ENCODE peak calls at places on chromosomes 4 and X, in six cellular contexts. T is mesothelial cell of epicardium, I is hepatocyte, A is AG10803, R is prostate gland, S is PC-3. W is an unnamed sample.

GRCh38 chr4:40337081-40337480 is 1.9 kb downstream of the CHRNA9 start:
- DNase-seq in T (no peak), I (no peak), A (no peak), R (no peak), S (no peak), W (no peak)

GRCh38 chr4:78337621-78338020 is 213.9 kb upstream of the ANXA3 start:
- DNase-seq in T (no peak), I (no peak), A (no peak), R (no peak), S (no peak), W (no peak)

GRCh38 chr4:105594094-105595010 is 41.9 kb downstream of the ARHGEF38 start:
- DNase-seq in T (no peak), I (peak), A (no peak), R (no peak), S (peak), W (no peak)

GRCh38 chr4:47717173-47717572 is 120.7 kb downstream of the CORIN start:
- DNase-seq in T (no peak), I (no peak), A (no peak), R (no peak), S (no peak), W (no peak)

GRCh38 chrX:151871244-151871643 is 41.4 kb upstream of the MAGEA4 start:
- DNase-seq in T (no peak), I (no peak), A (peak), R (no peak), S (peak), W (no peak)

GRCh38 chr4:137307806-137308205 is 224.5 kb downstream of the PCDH18 start:
- DNase-seq in T (no peak), I (no peak), A (peak), R (no peak), S (peak), W (peak)

GRCh38 chrX:5979338-5979737 is 249.3 kb downstream of the NLGN4X start:
- DNase-seq in T (no peak), I (no peak), A (no peak), R (no peak), S (no peak), W (no peak)

GRCh38 chr4:89823416-89823815 is 13.5 kb downstream of the SNCA start:
- DNase-seq in T (no peak), I (no peak), A (no peak), R (no peak), S (no peak), W (no peak)

GRCh38 chr4:176191974-176192373 is 3.4 kb downstream of the SPATA4 start:
- DNase-seq in T (no peak), I (no peak), A (peak), R (no peak), S (peak), W (no peak)

GRCh38 chrX:1389993-1390285 is 2.0 kb downstream of the SLC25A6 start:
- DNase-seq in T (no peak), I (no peak), A (no peak), R (no peak), S (no peak), W (no peak)

GRCh38 chr4:72312032-72312650 is 256.9 kb downstream of the ADAMTS3 start:
- DNase-seq in T (no peak), I (peak), A (peak), R (peak), S (peak), W (peak)

GRCh38 chr4:14387647-14388046 is 614.6 kb upstream of the CPEB2 start:
- DNase-seq in T (no peak), I (no peak), A (no peak), R (no peak), S (no peak), W (peak)

GRCh38 chr4:14383652-14384051 is 618.6 kb upstream of the CPEB2 start:
- DNase-seq in T (no peak), I (no peak), A (no peak), R (no peak), S (no peak), W (no peak)

GRCh38 chr4:14384824-14385223 is 617.5 kb upstream of the CPEB2 start:
- DNase-seq in T (no peak), I (no peak), A (no peak), R (no peak), S (no peak), W (no peak)

DNA sequence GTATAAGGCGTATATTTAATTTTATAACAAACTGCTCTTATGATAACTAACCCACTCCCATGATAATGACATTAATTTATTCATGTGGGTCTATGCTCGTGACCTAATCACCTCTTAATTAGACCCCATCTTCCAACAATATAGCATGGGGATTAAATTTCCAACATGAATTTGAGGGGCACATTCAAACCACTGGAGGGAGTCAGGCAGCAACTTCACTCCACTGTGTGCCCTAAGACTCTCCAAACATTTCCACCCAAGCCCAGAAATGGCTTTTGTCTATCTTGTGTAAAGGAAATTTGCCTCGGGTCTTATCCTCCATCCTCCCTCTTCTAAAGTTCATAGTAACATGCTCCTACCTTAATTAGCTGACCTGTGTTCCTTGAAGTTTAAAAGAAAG is 616.1 kb upstream of the CPEB2 start:
- DNase-seq in T (no peak), I (no peak), A (no peak), R (no peak), S (no peak), W (no peak)
- TF ChIP-seq CTCF in T (no peak), I (no peak), A (no peak), R (no peak), S (no peak), W (no peak)

GRCh38 chrX:131741103-131741581 is 197.3 kb downstream of the OR13H1 start:
- DNase-seq in T (no peak), I (no peak), A (no peak), R (no peak), S (no peak), W (peak)
- TF ChIP-seq CTCF in T (no peak), I (no peak), A (no peak), R (no peak), S (no peak), W (peak)

GRCh38 chr4:154018659-154019058 is 229.8 kb upstream of the SFRP2 start:
- DNase-seq in T (no peak), I (no peak), A (no peak), R (no peak), S (no peak), W (no peak)
- TF ChIP-seq CTCF in T (no peak), I (peak), A (no peak), R (no peak), S (no peak), W (no peak)

DNA sequence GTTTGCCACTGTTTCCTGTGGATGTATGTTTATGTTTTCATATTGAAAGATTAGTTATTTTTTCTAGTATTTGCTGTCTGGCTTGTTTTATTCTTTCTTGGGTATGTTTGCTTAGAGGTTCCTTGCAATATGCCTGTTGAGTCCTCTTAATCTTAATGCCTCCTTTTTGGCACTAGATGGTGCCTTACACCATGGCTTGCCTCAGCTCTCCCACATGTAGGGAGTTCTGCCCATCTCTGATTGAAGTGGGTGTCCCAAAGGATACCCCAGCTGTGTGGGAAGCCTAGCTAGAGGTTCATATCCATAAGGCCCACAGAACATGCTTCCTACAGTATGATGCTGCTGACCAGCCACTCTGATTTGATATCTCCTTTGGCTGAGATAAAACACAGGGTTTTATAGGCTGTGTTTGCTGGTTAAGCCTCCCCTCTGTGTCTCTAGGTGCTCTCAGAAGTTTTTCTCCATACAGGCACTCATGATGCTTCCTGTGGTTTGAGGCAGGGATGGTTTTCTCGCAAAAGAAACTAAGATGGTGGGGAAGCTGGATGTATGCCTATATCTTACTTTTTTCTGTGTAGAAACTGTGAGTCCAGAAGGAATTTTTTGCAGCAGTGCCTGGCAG is 162.4 kb downstream of the ASB9 start:
- DNase-seq in T (no peak), I (no peak), A (no peak), R (no peak), S (no peak), W (no peak)
- TF ChIP-seq CTCF in T (no peak), I (no peak), A (no peak), R (no peak), S (peak), W (no peak)

GRCh38 chrX:49122499-49122898 is 1.0 kb downstream of the GPKOW start:
- DNase-seq in T (no peak), I (no peak), A (no peak), R (no peak), S (no peak), W (no peak)

GRCh38 chrX:49116076-49116475 is 7.5 kb downstream of the GPKOW start:
- DNase-seq in T (no peak), I (no peak), A (no peak), R (no peak), S (no peak), W (no peak)

GRCh38 chrX:49117597-49117996 is 5.9 kb downstream of the GPKOW start:
- DNase-seq in T (no peak), I (no peak), A (no peak), R (no peak), S (no peak), W (no peak)

DNA sequence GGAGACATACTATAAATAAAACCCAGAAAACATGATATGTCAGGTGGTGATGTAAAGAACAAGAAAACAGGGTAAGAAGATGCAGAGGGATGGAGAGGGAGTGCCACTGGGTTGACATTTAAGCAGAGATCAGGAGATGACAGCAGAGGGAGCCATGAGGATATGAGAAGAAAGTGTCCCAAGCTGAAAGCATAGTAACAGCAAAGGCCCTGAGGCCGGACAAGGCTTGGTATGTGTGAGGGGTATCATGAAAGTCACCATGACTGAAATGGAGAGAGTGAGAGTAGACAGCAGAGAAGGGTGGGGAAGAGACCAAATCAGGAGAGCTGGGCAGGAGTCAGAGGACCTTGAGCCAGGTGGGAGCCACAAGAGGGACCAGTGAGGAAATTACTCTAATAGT is 3.4 kb downstream of the GPKOW start:
- DNase-seq in T (no peak), I (no peak), A (no peak), R (no peak), S (no peak), W (no peak)
- TF ChIP-seq CTCF in T (no peak), I (no peak), A (no peak), R (no peak), S (no peak), W (no peak)

GRCh38 chrX:97461763-97462162 is 578.1 kb downstream of the RPA4 start:
- DNase-seq in T (no peak), I (no peak), A (no peak), R (no peak), S (no peak), W (no peak)
- TF ChIP-seq CTCF in T (peak), I (no peak), A (no peak), R (no peak), S (no peak), W (no peak)

W was measured in colonic mucosa.